ENCODE peak calls at places on chromosomes 11 and 22, in four cellular contexts. Q is HCT116, H is K562, V is HepG2. B is an unnamed sample.

GRCh38 chr11:1884123-1884415 is 7.6 kb downstream of the PRR33 start:
- DNase-seq in Q (no peak), H (no peak), V (no peak), B (no peak)

GRCh38 chr11:74417379-74417804 is 19.2 kb upstream of the PGM2L1 start:
- DNase-seq in Q (no peak), H (no peak), V (no peak), B (no peak)

GRCh38 chr11:26946209-26946828 is 47.6 kb upstream of the FIBIN start:
- DNase-seq in Q (no peak), H (no peak), V (no peak), B (no peak)

GRCh38 chr11:69839516-69839915 is 20.3 kb upstream of the FGF3 start:
- DNase-seq in Q (no peak), H (no peak), V (no peak), B (no peak)

GRCh38 chr11:66653123-66653522 is 14.6 kb downstream of the RBM4 start:
- DNase-seq in Q (no peak), H (no peak), V (no peak), B (no peak)

GRCh38 chr11:134508219-134508990 is 96.4 kb upstream of the B3GAT1 start:
- DNase-seq in Q (no peak), H (no peak), V (no peak), B (no peak)

GRCh38 chr11:68066742-68067141 is 27.9 kb downstream of the TCIRG1 start:
- DNase-seq in Q (no peak), H (no peak), V (no peak), B (no peak)

GRCh38 chr11:119144825-119145476 is 3.9 kb upstream of the ABCG4 start:
- DNase-seq in Q (peak; percentile 78), H (peak; percentile 95), V (peak; percentile 77), B (peak; percentile 52)

GRCh38 chr11:126444072-126444471 is 88.6 kb downstream of the ST3GAL4 start:
- DNase-seq in Q (no peak), H (no peak), V (no peak), B (no peak)

GRCh38 chr22:50192056-50192824 is 6.5 kb downstream of the TRABD start:
- DNase-seq in Q (no peak), H (no peak), V (no peak), B (no peak)

GRCh38 chr11:63503492-63503891 is 2.4 kb upstream of the LGALS12 start:
- DNase-seq in Q (no peak), H (no peak), V (no peak), B (no peak)

GRCh38 chr11:62667460-62667859 is 2.3 kb downstream of the CSKMT start:
- DNase-seq in Q (no peak), H (no peak), V (no peak), B (no peak)

GRCh38 chr22:20931126-20931654 is 14.0 kb downstream of the CRKL start:
- DNase-seq in Q (no peak), H (no peak), V (no peak), B (no peak)

GRCh38 chr11:45857834-45858492 is 10.7 kb downstream of the CRY2 start:
- DNase-seq in Q (no peak), H (no peak), V (no peak), B (no peak)

GRCh38 chr11:63289658-63290057 is 46.3 kb upstream of the SLC22A25 start:
- DNase-seq in Q (no peak), H (no peak), V (peak; percentile 58), B (no peak)

GRCh38 chr22:31155425-31155824 is 4.6 kb upstream of the RNF185 start:
- DNase-seq in Q (no peak), H (no peak), V (no peak), B (no peak)

GRCh38 chr11:32792948-32793475 is 1.4 kb downstream of the CCDC73 start:
- DNase-seq in Q (peak; percentile 35), H (peak; percentile 43), V (peak; percentile 21), B (peak; percentile 51)

GRCh38 chr22:19779011-19779421 is 18.4 kb downstream of the TBX1 start:
- DNase-seq in Q (no peak), H (no peak), V (no peak), B (no peak)

GRCh38 chr22:23072035-23072910 is 2.0 kb downstream of the GNAZ start:
- DNase-seq in Q (no peak), H (no peak), V (no peak), B (no peak)

GRCh38 chr11:7286178-7286577 is 34.5 kb downstream of the SYT9 start:
- DNase-seq in Q (no peak), H (no peak), V (no peak), B (no peak)

GRCh38 chr11:60776167-60776566 is 9.0 kb upstream of the MS4A10 start:
- DNase-seq in Q (no peak), H (no peak), V (no peak), B (no peak)

GRCh38 chr22:28837640-28838039 is 37.3 kb upstream of the XBP1 start:
- DNase-seq in Q (no peak), H (no peak), V (no peak), B (no peak)

GRCh38 chr11:87819141-87819540 is 356.1 kb downstream of the RAB38 start:
- DNase-seq in Q (no peak), H (no peak), V (no peak), B (no peak)

GRCh38 chr22:36238348-36239149 is 778 bp downstream of the APOL2 start:
- DNase-seq in Q (no peak), H (peak; percentile 36), V (no peak), B (no peak)

GRCh38 chr11:34146411-34146810 is 41.0 kb downstream of the NAT10 start:
- DNase-seq in Q (no peak), H (no peak), V (no peak), B (no peak)

GRCh38 chr11:75056806-75057205 is 39.9 kb downstream of the OR2AT4 start:
- DNase-seq in Q (no peak), H (no peak), V (no peak), B (no peak)

GRCh38 chr11:74971424-74971823 is 17.3 kb upstream of the NEU3 start:
- DNase-seq in Q (no peak), H (no peak), V (no peak), B (no peak)

GRCh38 chr22:22919041-22919440 is 31.4 kb downstream of the IGLL5 start:
- DNase-seq in Q (no peak), H (peak; percentile 65), V (no peak), B (no peak)

GRCh38 chr22:40340044-40340443 is 6.3 kb upstream of the ADSL start:
- DNase-seq in Q (no peak), H (no peak), V (no peak), B (no peak)

GRCh38 chr22:33126881-33127280 is 68.7 kb upstream of the SYN3 start:
- DNase-seq in Q (no peak), H (no peak), V (peak; percentile 39), B (no peak)

GRCh38 chr11:90124371-90124770 is 10.1 kb upstream of the NAALAD2 start:
- DNase-seq in Q (no peak), H (no peak), V (no peak), B (no peak)

GRCh38 chr11:46382644-46383403 is 1.4 kb downstream of the MDK start:
- DNase-seq in Q (no peak), H (peak; percentile 68), V (peak; percentile 57), B (no peak)

GRCh38 chr11:22193348-22194051 is 615 bp downstream of the ANO5 start:
- DNase-seq in Q (no peak), H (peak; percentile 7), V (no peak), B (no peak)

DNA sequence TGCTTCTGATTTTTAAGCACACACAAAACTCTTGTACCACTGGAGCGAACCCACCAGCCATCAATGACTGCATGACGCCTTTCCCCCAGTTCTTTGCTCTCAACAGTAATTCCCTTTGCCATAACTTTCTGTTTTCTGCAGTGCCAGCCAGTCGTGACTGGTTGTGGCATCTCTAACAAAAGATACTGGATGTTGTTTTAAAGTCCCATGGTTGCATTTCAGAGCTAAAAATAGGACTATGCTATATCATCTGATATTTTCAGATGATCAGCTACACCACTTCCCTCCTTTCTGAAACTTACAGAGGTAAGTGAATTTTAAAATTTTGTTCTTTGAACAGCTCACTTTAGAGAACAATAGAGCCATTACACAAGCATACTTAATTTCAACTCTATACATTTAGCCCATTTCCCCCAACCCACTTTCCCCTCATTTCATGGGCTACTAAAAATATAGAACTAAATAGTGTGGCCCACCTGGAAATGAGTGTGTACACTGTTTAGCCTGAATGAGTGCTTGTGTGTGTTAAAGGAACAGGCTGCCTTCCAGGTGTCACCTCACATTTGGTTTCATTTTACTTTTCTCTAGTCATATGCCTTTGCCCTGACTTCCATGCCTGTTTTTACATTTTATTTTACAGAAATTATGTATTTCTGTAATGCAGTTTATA is 136.9 kb upstream of the ZC3H12C start:
- DNase-seq in Q (no peak), H (no peak), V (no peak), B (no peak)
- TF ChIP-seq TCF7L2 in Q (no peak), H (no peak), V (no peak), B (no peak)

DNA sequence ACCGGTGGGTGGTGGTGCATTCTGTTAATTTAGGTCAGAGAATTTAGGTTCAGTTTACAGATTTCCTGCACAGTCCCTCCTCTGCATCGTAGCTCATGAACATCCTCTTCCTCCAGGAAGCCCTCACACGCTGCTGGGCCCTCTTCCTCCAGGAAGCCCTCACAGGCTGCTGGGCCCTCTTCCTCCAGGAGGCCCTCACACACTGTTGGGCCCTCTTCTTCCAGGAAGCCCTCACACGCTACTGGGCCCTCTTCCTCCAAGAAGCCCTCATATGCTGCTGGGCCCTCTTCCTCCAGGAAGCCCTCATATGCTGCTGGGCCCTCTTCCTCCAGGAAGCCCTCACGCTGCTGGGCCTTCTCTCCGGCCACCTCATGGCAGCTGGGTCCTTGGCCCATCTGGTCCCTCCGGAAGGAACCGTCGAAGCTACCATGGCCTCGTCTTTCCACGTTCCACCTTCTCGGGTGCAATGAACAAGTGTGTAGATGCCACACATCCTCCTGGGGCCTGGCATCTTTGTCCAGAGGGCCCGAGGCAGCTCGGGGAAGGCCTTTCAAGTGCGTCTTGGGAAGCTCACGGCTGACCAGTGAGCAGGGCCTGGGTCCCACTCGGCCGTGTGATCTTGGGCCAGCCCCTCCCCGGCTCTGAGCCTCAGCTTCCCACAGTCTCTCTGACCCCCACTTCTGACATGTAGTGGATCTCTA is 58.9 kb upstream of the PPARA start:
- DNase-seq in Q (no peak), H (no peak), V (no peak), B (no peak)
- TF ChIP-seq SIN3A in Q (no peak), H (no peak), V (no peak), B (no peak)

DNA sequence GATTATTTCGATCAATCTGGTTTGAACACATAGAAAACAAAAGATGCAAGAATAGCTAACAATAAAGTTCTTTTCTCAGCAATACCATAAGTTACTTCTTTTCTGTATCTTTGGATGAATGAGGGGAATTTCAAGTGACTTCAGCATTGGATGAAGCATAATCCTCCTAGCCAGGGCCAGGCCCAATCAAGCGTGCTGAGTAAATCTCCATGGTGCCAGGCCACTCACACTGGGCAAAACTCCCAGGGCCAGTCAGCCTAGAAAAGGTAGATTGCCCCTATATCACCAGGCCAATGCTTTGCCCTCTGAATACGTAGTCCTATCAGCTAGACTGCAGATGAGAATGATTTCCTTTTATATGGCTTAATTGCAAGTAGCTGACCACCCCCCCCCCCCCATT is 6.0 kb downstream of the CNTF start:
- DNase-seq in Q (no peak), H (no peak), V (no peak), B (no peak)
- TF ChIP-seq TCF7L2 in Q (no peak), H (no peak), V (no peak), B (no peak)

DNA sequence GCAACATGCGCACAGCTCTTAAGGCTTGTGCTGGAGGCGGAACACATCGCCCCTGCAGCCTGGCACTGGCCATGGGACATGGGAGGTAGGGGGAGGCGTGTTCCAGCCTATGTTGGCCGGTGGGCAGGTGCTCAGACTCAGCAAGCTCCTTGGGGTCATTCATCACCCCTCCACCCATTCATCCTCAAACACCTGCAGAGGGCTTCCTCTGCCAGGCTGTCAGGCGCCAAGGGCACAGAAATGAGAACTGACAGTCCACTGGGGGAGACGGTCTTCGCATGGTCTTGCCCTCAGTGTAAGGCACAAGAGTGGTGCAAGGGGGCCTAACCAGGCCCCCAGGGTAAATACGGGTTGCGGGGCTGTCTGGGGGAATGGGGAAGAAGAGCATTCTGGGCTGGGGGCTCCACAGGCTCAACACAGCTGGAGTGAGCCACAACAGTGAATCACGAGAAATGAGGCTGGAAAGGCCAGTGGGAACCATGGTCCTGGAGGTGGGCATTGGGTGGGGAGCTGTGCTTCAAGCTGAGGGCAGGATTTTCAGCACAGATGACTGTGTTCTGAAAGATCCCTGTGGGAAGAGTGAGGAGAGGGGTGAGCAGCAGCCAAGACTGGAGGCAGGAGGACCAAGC is 55.4 kb downstream of the ARFGAP3 start:
- DNase-seq in Q (no peak), H (no peak), V (no peak), B (no peak)
- TF ChIP-seq SIN3A in Q (no peak), H (no peak), V (no peak), B (no peak)

B was measured in Panc1.